ENCODE peak calls at places on chromosomes 2 and 18, in seven cellular contexts. V is CD4-positive, CD25-positive, alpha-beta regulatory T cell; S is Caco-2; R is GM23248; T is left ventricle myocardium inferior; W is psoas muscle; B is endodermal cell. E is an unnamed sample.

GRCh38 chr2:148888003-148888501 is 13.0 kb downstream of the KIF5C start:
- DNase-seq in V (no peak), S (no peak), R (no peak), T (no peak), W (no peak), B (peak; percentile 75), E (peak; percentile 15)

GRCh38 chr2:152155209-152155608 is 20.4 kb downstream of the STAM2 start:
- DNase-seq in V (no peak), S (no peak), R (no peak), T (no peak), W (no peak), B (no peak), E (no peak)

GRCh38 chr2:222942977-222943376 is 82.1 kb downstream of the ACSL3 start:
- DNase-seq in V (no peak), S (no peak), R (no peak), T (no peak), W (no peak), B (no peak), E (no peak)

GRCh38 chr2:166127217-166128155 is at the start of gene SCN1A:
- DNase-seq in V (no peak), S (peak; percentile 32), R (peak; percentile 67), T (no peak), W (no peak), B (peak; percentile 67), E (no peak)

GRCh38 chr2:224984641-224985040 is 57.6 kb downstream of the DOCK10 start:
- DNase-seq in V (no peak), S (no peak), R (no peak), T (no peak), W (no peak), B (no peak), E (no peak)

GRCh38 chr2:3117650-3118216 is 259.9 kb downstream of the EIPR1 start:
- DNase-seq in V (no peak), S (no peak), R (no peak), T (no peak), W (no peak), B (peak; percentile 68), E (no peak)

GRCh38 chr2:96602330-96602823 is 35.7 kb downstream of the KANSL3 start:
- DNase-seq in V (no peak), S (peak; percentile 36), R (no peak), T (no peak), W (no peak), B (peak; percentile 51), E (no peak)

GRCh38 chr2:98803747-98804650 is 73.1 kb upstream of the MGAT4A start:
- DNase-seq in V (no peak), S (no peak), R (no peak), T (no peak), W (no peak), B (no peak), E (no peak)

GRCh38 chr2:170974304-170974993 is 45.4 kb downstream of the GORASP2 start:
- DNase-seq in V (no peak), S (peak; percentile 60), R (peak; percentile 52), T (no peak), W (no peak), B (peak; percentile 77), E (no peak)

GRCh38 chr2:33272001-33272400 is 204.4 kb upstream of the RASGRP3 start:
- DNase-seq in V (no peak), S (no peak), R (peak; percentile 70), T (no peak), W (no peak), B (no peak), E (no peak)

GRCh38 chr2:72956050-72956395 is 38.7 kb downstream of the EMX1 start:
- DNase-seq in V (no peak), S (no peak), R (no peak), T (no peak), W (no peak), B (no peak), E (no peak)
- H3K36me3 ChIP-seq in V (no peaks in the 10 kb centered on the region), S (no peaks in the 10 kb centered on the region), R (no peaks in the 10 kb centered on the region), T (peaks cover 5% of the 10 kb centered on the region), W (peaks cover 17% of the 10 kb centered on the region), B (no peaks in the 10 kb centered on the region), E (no peaks in the 10 kb centered on the region)

DNA sequence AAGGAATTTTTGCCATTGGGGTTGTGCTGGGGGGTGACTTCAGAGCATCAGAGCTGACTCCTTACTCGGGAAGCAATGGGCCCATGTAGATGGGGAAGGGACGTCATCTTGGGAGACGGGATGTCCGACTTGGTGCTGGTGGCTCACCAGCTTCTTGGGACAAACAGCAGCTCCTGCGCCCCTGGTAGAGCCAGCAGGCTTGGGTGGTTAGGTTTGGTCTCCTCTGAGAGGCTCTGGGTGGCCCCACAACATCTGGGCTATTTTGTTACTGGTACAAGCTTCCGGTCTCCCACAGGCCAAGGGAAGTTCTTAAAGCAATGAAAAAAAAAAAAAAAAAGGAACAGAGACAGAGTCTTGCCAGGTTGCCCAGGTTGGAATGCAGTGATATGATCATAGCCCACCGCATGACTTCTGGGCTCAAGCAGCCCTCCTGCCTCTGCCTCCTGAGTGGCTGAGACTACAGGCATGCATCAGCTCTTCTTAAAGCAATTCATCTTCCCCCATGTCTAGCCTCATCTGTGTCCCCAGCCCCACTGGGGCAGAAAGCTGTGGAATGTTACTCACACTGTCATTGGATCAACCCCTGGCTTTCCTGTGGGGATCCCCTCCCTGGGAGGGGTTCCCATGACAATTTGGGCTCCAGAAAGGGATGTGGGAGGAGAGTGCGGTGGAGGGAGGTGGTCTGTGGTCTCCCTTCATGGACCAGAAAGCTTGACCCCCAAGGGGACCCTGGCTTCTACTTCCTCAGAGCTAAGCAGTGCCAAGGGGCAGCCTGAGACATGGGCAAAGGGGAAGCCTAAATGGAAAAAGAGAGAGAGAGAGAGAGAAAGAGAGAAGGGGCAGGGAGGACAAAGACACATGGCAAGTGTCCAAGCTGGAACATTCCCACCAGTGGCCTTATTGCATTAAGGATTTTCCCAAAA is 1.5 kb downstream of the NGEF start:
- DNase-seq in V (no peak), S (no peak), R (no peak), T (no peak), W (no peak), B (peak; percentile 18), E (no peak)
- H3K4me3 ChIP-seq in V (no peak overlapping the region), S (no peak overlapping the region), R (no peak overlapping the region), T (no peak overlapping the region), W (no peak overlapping the region), B (no peak overlapping the region), E (no peak overlapping the region)

GRCh38 chr18:47882641-47883040 is 47.8 kb downstream of the SMAD2 start:
- DNase-seq in V (no peak), S (no peak), R (peak; percentile 38), T (no peak), W (no peak), B (no peak), E (no peak)

GRCh38 chr18:47881752-47882455 is 48.6 kb downstream of the SMAD2 start:
- DNase-seq in V (no peak), S (no peak), R (peak; percentile 47), T (no peak), W (no peak), B (no peak), E (no peak)

GRCh38 chr18:47881042-47881441 is 49.4 kb downstream of the SMAD2 start:
- DNase-seq in V (no peak), S (no peak), R (no peak), T (no peak), W (no peak), B (no peak), E (no peak)

GRCh38 chr18:47888156-47888555 is 42.3 kb downstream of the SMAD2 start:
- DNase-seq in V (no peak), S (no peak), R (no peak), T (no peak), W (no peak), B (no peak), E (no peak)

GRCh38 chr18:47883771-47884413 is 46.6 kb downstream of the SMAD2 start:
- DNase-seq in V (no peak), S (no peak), R (peak; percentile 77), T (no peak), W (no peak), B (no peak), E (no peak)
- H3K36me3 ChIP-seq in V (peaks cover 36% of the 10 kb centered on the region), S (no peaks in the 10 kb centered on the region), R (no peaks in the 10 kb centered on the region), T (peaks cover 26% of the 10 kb centered on the region), W (peaks cover 4% of the 10 kb centered on the region), B (peaks cover 83% of the 10 kb centered on the region), E (no peaks in the 10 kb centered on the region)

DNA sequence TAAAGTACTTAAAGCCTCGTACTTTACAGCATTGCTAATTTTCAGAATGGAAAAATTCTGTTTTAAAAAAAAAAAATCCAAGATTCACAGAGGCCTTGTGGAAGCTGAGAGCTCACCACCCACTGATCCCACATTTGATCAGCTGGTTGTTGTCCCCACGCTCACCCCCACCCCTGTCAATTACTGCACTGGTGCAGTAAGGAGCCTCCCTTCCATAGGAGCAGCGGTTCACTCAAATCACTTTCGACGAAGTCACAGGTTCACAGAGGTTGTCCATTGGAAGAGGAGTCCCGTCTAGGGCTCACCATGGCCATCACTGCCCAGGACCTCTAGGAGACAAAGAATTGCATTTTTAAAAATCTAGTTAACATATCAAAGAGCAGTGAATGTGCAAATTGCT is 165.7 kb upstream of the SALL3 start:
- DNase-seq in V (no peak), S (no peak), R (no peak), T (no peak), W (no peak), B (no peak), E (no peak)
- H3K4me3 ChIP-seq in V (no peak overlapping the region), S (no peak overlapping the region), R (no peak overlapping the region), T (no peak overlapping the region), W (no peak overlapping the region), B (no peak overlapping the region), E (no peak overlapping the region)

DNA sequence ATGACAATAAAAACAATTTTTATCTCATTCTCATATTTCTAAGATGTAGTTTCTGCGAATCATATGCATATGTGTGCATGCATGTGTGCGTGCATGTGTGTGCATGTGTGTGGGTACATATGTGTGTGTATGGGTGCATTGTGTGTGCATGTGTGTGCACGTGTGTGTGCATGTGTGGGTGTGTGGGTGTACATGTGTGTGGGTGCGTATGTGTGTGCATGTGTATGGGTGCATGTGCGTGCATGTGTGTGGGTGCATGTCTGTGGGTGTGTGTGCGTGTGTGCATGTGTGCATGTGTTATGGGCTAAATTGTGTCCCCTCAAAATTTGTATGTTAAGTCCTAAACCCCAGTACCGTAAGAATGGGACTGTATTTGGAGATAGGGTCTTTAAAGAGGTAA is 49.3 kb downstream of the COL6A3 start:
- DNase-seq in V (no peak), S (no peak), R (no peak), T (no peak), W (no peak), B (no peak), E (no peak)
- H3K36me3 ChIP-seq in V (no peaks in the 10 kb centered on the region), S (no peaks in the 10 kb centered on the region), R (peaks cover 98% of the 10 kb centered on the region), T (peaks cover 23% of the 10 kb centered on the region), W (no peaks in the 10 kb centered on the region), B (no peaks in the 10 kb centered on the region), E (no peaks in the 10 kb centered on the region)

GRCh38 chr2:106270471-106270891 is 76.4 kb upstream of the UXS1 start:
- DNase-seq in V (no peak), S (no peak), R (no peak), T (no peak), W (no peak), B (no peak), E (no peak)
- H3K4me3 ChIP-seq in V (peak overlapping the region; percentile 73), S (peak overlapping the region; percentile 39), R (peak overlapping the region; percentile 45), T (peak overlapping the region; percentile 67), W (peak overlapping the region; percentile 65), B (no peak overlapping the region), E (peak overlapping the region; percentile 52)